ENCODE peak calls at places on chromosomes 4 and X, in five cellular contexts. X is psoas muscle, E is neural progenitor cell, C is lung, Q is suprapubic skin. J is an unnamed sample. For H3K9me3, the result is how much of the 10 kb centered on the place peaks cover.

GRCh38 chr4:122764808-122765189 is 32.3 kb downstream of the BBS12 start:
- DNase-seq in X (no peak), E (no peak), C (no peak), Q (no peak), J (no peak)

GRCh38 chrX:19332983-19333382 is 10.7 kb upstream of the PDHA1 start:
- DNase-seq in X (peak), E (no peak), C (no peak), Q (no peak), J (no peak)

GRCh38 chr4:155179216-155179615 is 29.2 kb upstream of the NPY2R start:
- DNase-seq in X (no peak), E (no peak), C (no peak), Q (no peak), J (no peak)

GRCh38 chr4:76624271-76624681 is 189.2 kb downstream of the SHROOM3 start:
- DNase-seq in X (no peak), E (peak), C (peak), Q (no peak), J (no peak)

GRCh38 chrX:105752334-105752733 is 70.0 kb upstream of the NRK start:
- DNase-seq in X (no peak), E (peak), C (no peak), Q (no peak), J (no peak)

GRCh38 chrX:118736394-118737010 is 9.1 kb downstream of the IL13RA1 start:
- DNase-seq in X (no peak), E (no peak), C (no peak), Q (no peak), J (no peak)

GRCh38 chrX:2609431-2610238 is 81.5 kb upstream of the CD99 start:
- DNase-seq in X (no peak), E (peak), C (no peak), Q (no peak), J (no peak)

GRCh38 chr4:163988921-163989320 is 494.4 kb downstream of the TMA16 start:
- DNase-seq in X (no peak), E (peak), C (no peak), Q (no peak), J (peak)

GRCh38 chr4:8238061-8238511 is 31.5 kb upstream of the HTRA3 start:
- DNase-seq in X (no peak), E (no peak), C (no peak), Q (no peak), J (no peak)

GRCh38 chr4:186029731-186030421 is 39.1 kb upstream of the TLR3 start:
- DNase-seq in X (peak), E (peak), C (peak), Q (no peak), J (peak)

GRCh38 chr4:181908168-181908567 is 335.0 kb upstream of the TENM3 start:
- DNase-seq in X (no peak), E (no peak), C (no peak), Q (no peak), J (no peak)

GRCh38 chr4:174217273-174218126 is 66.0 kb downstream of the FBXO8 start:
- DNase-seq in X (peak), E (peak), C (no peak), Q (no peak), J (no peak)

GRCh38 chrX:13090261-13091110 is 46.1 kb upstream of the FAM9C start:
- DNase-seq in X (no peak), E (no peak), C (no peak), Q (no peak), J (no peak)

GRCh38 chrX:13091111-13091765 is 46.8 kb upstream of the FAM9C start:
- DNase-seq in X (no peak), E (no peak), C (no peak), Q (no peak), J (no peak)

GRCh38 chrX:13093489-13094140 is 49.2 kb upstream of the FAM9C start:
- DNase-seq in X (no peak), E (no peak), C (no peak), Q (no peak), J (no peak)

GRCh38 chrX:13094374-13094773 is 50.0 kb upstream of the FAM9C start:
- DNase-seq in X (no peak), E (no peak), C (no peak), Q (no peak), J (no peak)

GRCh38 chrX:13092455-13092941 is 48.1 kb upstream of the FAM9C start:
- DNase-seq in X (peak), E (no peak), C (no peak), Q (no peak), J (no peak)
- TF ChIP-seq CTCF in X (no peak), E (no peak), C (no peak), Q (no peak), J (no peak)

GRCh38 chrX:13283968-13284914 is 35.6 kb downstream of the ATXN3L start:
- DNase-seq in X (no peak), E (peak), C (no peak), Q (no peak), J (no peak)
- H3K9me3 ChIP-seq in X (under half), E (under half), C (under half), Q (under half), J (under half)

GRCh38 chr4:139304920-139305319 is 2.6 kb upstream of the NDUFC1 start:
- DNase-seq in X (no peak), E (no peak), C (no peak), Q (no peak), J (no peak)

GRCh38 chr4:139300431-139301142 is 718 bp upstream of the NAA15 start:
- DNase-seq in X (no peak), E (peak), C (no peak), Q (no peak), J (no peak)

GRCh38 chr4:139299536-139299935 is 1.8 kb upstream of the NAA15 start:
- DNase-seq in X (no peak), E (no peak), C (no peak), Q (no peak), J (no peak)

GRCh38 chr4:139301143-139301820 is at the start of gene NAA15:
- DNase-seq in X (peak), E (peak), C (peak), Q (peak), J (peak)

DNA sequence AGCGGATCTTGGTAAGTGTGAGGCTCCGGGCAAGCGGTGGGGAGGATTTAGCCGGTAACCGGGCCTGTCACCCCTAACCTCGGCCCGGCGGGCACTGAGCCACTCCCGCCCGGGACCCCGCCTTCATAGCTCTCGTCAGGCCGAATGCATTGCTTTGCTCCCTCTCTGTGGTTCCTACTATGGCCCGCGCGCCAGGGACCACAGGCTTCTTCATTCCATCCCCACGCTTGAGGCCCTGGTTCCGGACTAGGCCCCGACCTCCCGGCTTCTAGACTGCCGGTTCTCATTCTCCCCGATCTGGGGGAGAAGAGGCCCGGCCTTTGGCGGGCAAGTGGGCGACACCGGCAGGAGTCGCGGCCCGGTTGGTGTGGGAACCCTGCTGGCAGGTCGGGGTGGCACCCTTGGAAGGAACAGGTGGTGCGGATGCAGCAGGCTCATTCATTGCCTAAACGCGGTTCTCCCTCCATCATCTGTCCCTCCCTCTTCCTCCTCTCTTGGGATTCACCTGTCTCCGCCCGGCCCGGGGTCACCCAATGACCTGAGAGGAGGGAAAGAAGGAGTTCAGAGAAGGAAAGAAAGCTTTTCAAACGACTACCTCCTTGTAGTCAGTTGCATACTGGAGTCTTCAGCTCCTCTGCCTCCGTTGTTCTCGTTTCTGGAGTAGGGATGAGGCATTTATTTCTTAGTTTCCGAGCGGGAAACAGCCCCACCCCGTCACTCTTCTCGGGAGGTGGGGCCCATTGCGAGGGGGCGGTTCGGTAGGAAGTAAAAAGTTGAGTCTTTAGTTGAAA is at the start of gene NDUFC1:
- DNase-seq in X (peak), E (peak), C (peak), Q (peak), J (peak)
- TF ChIP-seq CTCF in X (no peak), E (peak), C (no peak), Q (no peak), J (peak)

DNA sequence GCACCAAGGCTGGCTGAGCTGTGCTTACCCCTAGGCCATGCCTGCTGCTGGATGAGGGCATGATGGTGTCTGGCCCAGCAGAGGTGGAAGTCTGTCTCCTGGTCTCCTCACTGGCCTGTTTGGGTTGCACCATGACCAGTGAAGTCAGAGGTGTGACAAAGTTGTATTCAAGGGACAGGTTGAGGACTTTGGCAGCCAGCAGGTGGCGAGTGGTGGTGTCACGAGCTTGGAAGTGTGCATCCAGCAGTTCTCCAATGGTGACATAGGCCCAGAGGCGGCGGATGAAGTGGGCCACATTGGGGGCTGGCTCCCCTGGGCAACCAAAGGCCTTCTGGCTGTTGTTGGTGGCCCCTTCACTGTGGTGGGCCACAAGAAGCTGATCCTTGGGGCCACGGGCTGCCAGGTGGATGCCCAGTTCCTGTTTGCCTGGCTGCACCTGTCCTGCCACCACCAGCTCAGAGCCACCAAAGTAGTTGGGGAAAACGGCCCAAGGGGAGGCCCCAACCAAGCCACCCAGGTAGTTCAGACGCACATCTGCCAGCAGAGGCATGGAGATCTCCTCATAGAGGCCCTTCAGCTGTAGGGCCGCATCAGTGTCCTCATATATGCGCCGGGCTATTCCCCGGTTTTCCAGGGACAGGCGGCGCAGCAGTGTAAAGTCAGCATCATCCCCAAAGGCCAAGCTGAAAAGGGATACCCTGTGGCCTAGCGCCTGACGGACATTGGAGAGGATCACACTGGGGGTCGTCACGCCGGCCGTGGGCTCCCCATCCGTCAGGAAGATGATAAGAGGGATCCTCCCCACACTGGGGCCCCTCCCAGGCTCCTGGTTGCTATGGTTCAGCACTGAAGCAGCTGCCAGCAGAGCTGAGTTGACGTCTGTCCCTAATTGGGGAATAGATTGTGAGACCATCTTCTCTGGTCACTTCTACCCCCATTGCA is 39.7 kb downstream of the ITIH6 start:
- DNase-seq in X (no peak), E (no peak), C (no peak), Q (no peak), J (no peak)
- H3K9me3 ChIP-seq in X (under half), E (under half), C (under half), Q (under half), J (under half)

GRCh38 chr4:154024097-154024496 is 235.2 kb upstream of the SFRP2 start:
- DNase-seq in X (no peak), E (peak), C (no peak), Q (no peak), J (peak)
- TF ChIP-seq CTCF in X (no peak), E (peak), C (no peak), Q (no peak), J (peak)

GRCh38 chr4:6957148-6957520 is 47.5 kb downstream of the TBC1D14 start:
- DNase-seq in X (no peak), E (no peak), C (no peak), Q (no peak), J (no peak)

GRCh38 chr4:6955261-6955911 is 45.8 kb downstream of the TBC1D14 start:
- DNase-seq in X (peak), E (no peak), C (peak), Q (peak), J (peak)

GRCh38 chr4:6956087-6956433 is 46.4 kb downstream of the TBC1D14 start:
- DNase-seq in X (no peak), E (no peak), C (no peak), Q (peak), J (no peak)

GRCh38 chr4:6957994-6958393 is 48.4 kb downstream of the TBC1D14 start:
- DNase-seq in X (no peak), E (no peak), C (no peak), Q (peak), J (peak)

DNA sequence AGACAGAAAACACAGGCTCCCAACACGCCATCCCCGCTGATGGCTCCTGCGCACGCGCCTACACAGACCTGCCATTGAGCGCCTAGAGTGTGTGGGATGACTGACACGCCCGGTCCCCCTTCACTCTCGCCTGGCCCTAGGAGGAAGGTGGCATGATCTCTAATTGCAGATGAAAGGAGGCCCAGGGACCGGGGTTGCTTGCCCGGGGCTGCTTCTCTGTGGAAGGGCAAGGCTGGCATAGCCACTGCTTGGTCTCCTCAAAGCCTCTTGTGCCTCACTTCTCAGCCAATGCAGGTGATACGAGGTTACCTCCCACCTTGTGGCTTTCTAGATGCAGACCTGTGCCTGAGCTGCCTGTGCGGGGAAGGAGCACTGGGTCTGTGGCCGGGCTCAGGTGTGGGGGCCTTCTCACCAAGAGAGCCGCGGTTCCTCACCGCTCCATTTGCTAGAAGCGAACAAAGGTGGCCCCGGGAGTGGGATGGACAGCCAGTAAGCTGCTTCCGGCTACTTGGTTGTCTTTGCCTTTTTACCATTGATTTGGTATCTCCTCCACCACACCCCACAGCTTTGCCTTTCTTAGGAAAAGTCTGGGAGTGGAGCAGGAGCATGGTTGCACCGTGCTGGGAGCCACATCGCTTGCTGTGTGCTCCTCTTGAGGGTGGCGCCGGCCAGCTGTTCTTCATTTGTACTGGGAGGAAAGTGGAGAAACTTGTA is 47.0 kb downstream of the TBC1D14 start:
- DNase-seq in X (peak), E (no peak), C (no peak), Q (peak), J (no peak)
- H3K9me3 ChIP-seq in X (under half), E (under half), C (under half), Q (under half), J (under half)

DNA sequence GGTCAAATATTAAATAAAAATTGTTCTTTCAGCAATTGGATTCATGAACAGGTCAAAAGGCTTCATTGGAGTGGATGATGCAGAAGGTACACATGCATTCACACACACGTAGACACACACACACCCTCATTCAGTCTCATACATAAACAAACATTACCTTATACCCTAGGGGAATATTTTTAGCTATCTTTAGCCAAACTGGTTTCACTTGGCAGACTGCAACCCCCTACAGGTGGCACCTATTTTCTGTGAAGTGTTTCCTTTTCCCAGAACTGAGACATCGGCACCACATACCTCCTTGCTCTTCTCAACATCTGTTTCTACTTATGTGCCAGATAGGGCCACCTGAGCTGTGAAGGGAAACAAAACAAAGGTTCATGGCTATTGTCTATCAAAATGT is 18.5 kb upstream of the KDR start:
- DNase-seq in X (no peak), E (no peak), C (no peak), Q (no peak), J (no peak)
- TF ChIP-seq CTCF in X (no peak), E (no peak), C (no peak), Q (no peak), J (no peak)

GRCh38 chr4:28831867-28832266 is 1888.3 kb upstream of the PCDH7 start:
- DNase-seq in X (no peak), E (no peak), C (no peak), Q (no peak), J (no peak)

GRCh38 chr4:28827866-28828265 is 1892.3 kb upstream of the PCDH7 start:
- DNase-seq in X (no peak), E (no peak), C (no peak), Q (no peak), J (no peak)

GRCh38 chr4:28834120-28834519 is 1886.0 kb upstream of the PCDH7 start:
- DNase-seq in X (no peak), E (no peak), C (no peak), Q (no peak), J (no peak)

DNA sequence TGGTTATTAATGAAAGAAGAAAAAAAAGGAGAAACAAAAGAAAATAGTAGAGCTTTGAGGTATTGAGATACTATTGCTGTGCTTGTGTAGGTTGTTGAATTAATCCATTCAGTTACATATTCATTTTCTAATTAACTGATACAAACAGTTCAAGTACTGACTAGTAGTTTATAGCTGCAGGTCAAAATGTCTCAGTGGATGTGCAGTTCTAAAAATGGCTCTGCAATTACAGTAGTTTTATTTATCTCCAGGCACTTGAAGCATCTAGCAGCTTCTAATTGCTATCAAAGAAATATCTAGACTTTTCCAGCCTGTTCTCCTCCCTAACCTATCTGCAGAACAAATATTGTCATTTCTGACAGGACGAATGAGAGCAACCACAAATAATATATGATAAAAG is 1887.7 kb upstream of the PCDH7 start:
- DNase-seq in X (no peak), E (no peak), C (no peak), Q (no peak), J (no peak)
- H3K9me3 ChIP-seq in X (under half), E (under half), C (under half), Q (under half), J (under half)

GRCh38 chr4:153773236-153773690 is 13.4 kb upstream of the RNF175 start:
- DNase-seq in X (no peak), E (peak), C (no peak), Q (no peak), J (peak)
- TF ChIP-seq CTCF in X (no peak), E (peak), C (no peak), Q (no peak), J (peak)